ENCODE peak calls at places on chromosomes 2 and 18, in six cellular contexts. One of them, this sample, is unnamed. For H3K9me2, the result is how much of the 10 kb centered on the place peaks cover.

GRCh38 chr2:175990099-175990498 is 12.0 kb downstream of the LNPK start:
- DNase-seq in MM.1S: no peak
- DNase-seq in GM23248: no peak
- DNase-seq in HCT116: no peak
- DNase-seq in SK-N-SH: no peak
- DNase-seq in Karpas-422: no peak
- DNase-seq in this sample: no peak

GRCh38 chr2:58604096-58604495 is 363.0 kb upstream of the FANCL start:
- DNase-seq in MM.1S: no peak
- DNase-seq in GM23248: peak
- DNase-seq in HCT116: no peak
- DNase-seq in SK-N-SH: no peak
- DNase-seq in Karpas-422: no peak
- DNase-seq in this sample: peak

GRCh38 chr2:20568501-20569463 is 82.1 kb downstream of the HS1BP3 start:
- DNase-seq in MM.1S: no peak
- DNase-seq in GM23248: peak
- DNase-seq in HCT116: no peak
- DNase-seq in SK-N-SH: no peak
- DNase-seq in Karpas-422: no peak
- DNase-seq in this sample: peak

GRCh38 chr2:55846426-55846825 is 77.2 kb downstream of the EFEMP1 start:
- DNase-seq in MM.1S: no peak
- DNase-seq in GM23248: no peak
- DNase-seq in HCT116: no peak
- DNase-seq in SK-N-SH: no peak
- DNase-seq in Karpas-422: no peak
- DNase-seq in this sample: no peak

GRCh38 chr2:160657206-160657605 is 163.6 kb upstream of the RBMS1 start:
- DNase-seq in MM.1S: no peak
- DNase-seq in GM23248: peak
- DNase-seq in HCT116: no peak
- DNase-seq in SK-N-SH: no peak
- DNase-seq in Karpas-422: no peak
- DNase-seq in this sample: no peak

GRCh38 chr2:99354060-99354459 is 16.9 kb downstream of the EIF5B start:
- DNase-seq in MM.1S: no peak
- DNase-seq in GM23248: peak
- DNase-seq in HCT116: no peak
- DNase-seq in SK-N-SH: no peak
- DNase-seq in Karpas-422: no peak
- DNase-seq in this sample: peak

GRCh38 chr2:230306474-230306873 is 20.5 kb upstream of the SP140L start:
- DNase-seq in MM.1S: no peak
- DNase-seq in GM23248: no peak
- DNase-seq in HCT116: no peak
- DNase-seq in SK-N-SH: no peak
- DNase-seq in Karpas-422: no peak
- DNase-seq in this sample: no peak

GRCh38 chr2:143026411-143027054 is 102.7 kb upstream of the ARHGAP15 start:
- DNase-seq in MM.1S: no peak
- DNase-seq in GM23248: no peak
- DNase-seq in HCT116: no peak
- DNase-seq in SK-N-SH: no peak
- DNase-seq in Karpas-422: no peak
- DNase-seq in this sample: no peak

GRCh38 chr2:28589746-28590463 is 94.0 kb downstream of the PLB1 start:
- DNase-seq in MM.1S: no peak
- DNase-seq in GM23248: no peak
- DNase-seq in HCT116: no peak
- DNase-seq in SK-N-SH: no peak
- DNase-seq in Karpas-422: no peak
- DNase-seq in this sample: no peak

GRCh38 chr18:36308711-36309435 is 11.4 kb downstream of the FHOD3 start:
- DNase-seq in MM.1S: no peak
- DNase-seq in GM23248: no peak
- DNase-seq in HCT116: no peak
- DNase-seq in SK-N-SH: peak
- DNase-seq in Karpas-422: no peak
- DNase-seq in this sample: no peak

GRCh38 chr2:55989405-55989804 is 65.8 kb upstream of the EFEMP1 start:
- DNase-seq in MM.1S: no peak
- DNase-seq in GM23248: no peak
- DNase-seq in HCT116: no peak
- DNase-seq in SK-N-SH: no peak
- DNase-seq in Karpas-422: no peak
- DNase-seq in this sample: no peak

GRCh38 chr2:105744091-105744908 is 412 bp upstream of the NCK2 start:
- DNase-seq in MM.1S: peak
- DNase-seq in GM23248: peak
- DNase-seq in HCT116: no peak
- DNase-seq in SK-N-SH: peak
- DNase-seq in Karpas-422: peak
- DNase-seq in this sample: peak

GRCh38 chr2:186984966-186985365 is 136.0 kb upstream of the ZSWIM2 start:
- DNase-seq in MM.1S: no peak
- DNase-seq in GM23248: no peak
- DNase-seq in HCT116: no peak
- DNase-seq in SK-N-SH: no peak
- DNase-seq in Karpas-422: no peak
- DNase-seq in this sample: no peak

GRCh38 chr2:46376586-46377286 is 79.5 kb downstream of the EPAS1 start:
- DNase-seq in MM.1S: no peak
- DNase-seq in GM23248: no peak
- DNase-seq in HCT116: no peak
- DNase-seq in SK-N-SH: no peak
- DNase-seq in Karpas-422: no peak
- DNase-seq in this sample: no peak

GRCh38 chr2:37457401-37457901 is 113.0 kb downstream of the QPCT start:
- DNase-seq in MM.1S: no peak
- DNase-seq in GM23248: peak
- DNase-seq in HCT116: no peak
- DNase-seq in SK-N-SH: no peak
- DNase-seq in Karpas-422: no peak
- DNase-seq in this sample: no peak

GRCh38 chr2:30950339-30950738 is 143.1 kb upstream of the CAPN13 start:
- DNase-seq in MM.1S: no peak
- DNase-seq in GM23248: no peak
- DNase-seq in HCT116: no peak
- DNase-seq in SK-N-SH: no peak
- DNase-seq in Karpas-422: no peak
- DNase-seq in this sample: no peak

GRCh38 chr2:163715199-163715598 is 20.6 kb downstream of the FIGN start:
- DNase-seq in MM.1S: no peak
- DNase-seq in GM23248: no peak
- DNase-seq in HCT116: no peak
- DNase-seq in SK-N-SH: no peak
- DNase-seq in Karpas-422: no peak
- DNase-seq in this sample: no peak

GRCh38 chr2:218567797-218568189 is 358 bp downstream of the USP37 start:
- DNase-seq in MM.1S: no peak
- DNase-seq in GM23248: no peak
- DNase-seq in HCT116: no peak
- DNase-seq in SK-N-SH: no peak
- DNase-seq in Karpas-422: no peak
- DNase-seq in this sample: no peak

GRCh38 chr2:194591192-194591591 is 1065.8 kb upstream of the SLC39A10 start:
- DNase-seq in MM.1S: no peak
- DNase-seq in GM23248: no peak
- DNase-seq in HCT116: no peak
- DNase-seq in SK-N-SH: no peak
- DNase-seq in Karpas-422: no peak
- DNase-seq in this sample: no peak

GRCh38 chr18:70442933-70443332 is 154.1 kb downstream of the SOCS6 start:
- DNase-seq in MM.1S: no peak
- DNase-seq in GM23248: peak
- DNase-seq in HCT116: no peak
- DNase-seq in SK-N-SH: no peak
- DNase-seq in Karpas-422: no peak
- DNase-seq in this sample: peak

GRCh38 chr2:85888020-85888744 is 608 bp downstream of the ST3GAL5 start:
- DNase-seq in MM.1S: peak
- DNase-seq in GM23248: peak
- DNase-seq in HCT116: no peak
- DNase-seq in SK-N-SH: peak
- DNase-seq in Karpas-422: peak
- DNase-seq in this sample: no peak

GRCh38 chr2:226797289-226797988 is 2.2 kb downstream of the IRS1 start:
- DNase-seq in MM.1S: no peak
- DNase-seq in GM23248: peak
- DNase-seq in HCT116: no peak
- DNase-seq in SK-N-SH: peak
- DNase-seq in Karpas-422: no peak
- DNase-seq in this sample: peak

GRCh38 chr2:234963785-234964615 is 12.2 kb downstream of the SH3BP4 start:
- DNase-seq in MM.1S: no peak
- DNase-seq in GM23248: peak
- DNase-seq in HCT116: peak
- DNase-seq in SK-N-SH: no peak
- DNase-seq in Karpas-422: no peak
- DNase-seq in this sample: peak

GRCh38 chr2:237570776-237571335 is 4.5 kb downstream of the PRLH start:
- DNase-seq in MM.1S: no peak
- DNase-seq in GM23248: no peak
- DNase-seq in HCT116: no peak
- DNase-seq in SK-N-SH: no peak
- DNase-seq in Karpas-422: no peak
- DNase-seq in this sample: no peak

GRCh38 chr2:237572021-237572741 is 5.8 kb downstream of the PRLH start:
- DNase-seq in MM.1S: peak
- DNase-seq in GM23248: peak
- DNase-seq in HCT116: peak
- DNase-seq in SK-N-SH: peak
- DNase-seq in Karpas-422: peak
- DNase-seq in this sample: peak

GRCh38 chr2:237572742-237573101 is 6.3 kb downstream of the PRLH start:
- DNase-seq in MM.1S: no peak
- DNase-seq in GM23248: no peak
- DNase-seq in HCT116: no peak
- DNase-seq in SK-N-SH: peak
- DNase-seq in Karpas-422: no peak
- DNase-seq in this sample: no peak

GRCh38 chr2:237569896-237570295 is 3.5 kb downstream of the PRLH start:
- DNase-seq in MM.1S: no peak
- DNase-seq in GM23248: no peak
- DNase-seq in HCT116: no peak
- DNase-seq in SK-N-SH: no peak
- DNase-seq in Karpas-422: no peak
- DNase-seq in this sample: no peak

GRCh38 chr2:237571551-237571950 is 5.2 kb downstream of the PRLH start:
- DNase-seq in MM.1S: no peak
- DNase-seq in GM23248: no peak
- DNase-seq in HCT116: no peak
- DNase-seq in SK-N-SH: no peak
- DNase-seq in Karpas-422: no peak
- DNase-seq in this sample: no peak
- H2AFZ ChIP-seq in MM.1S: no peak
- H2AFZ ChIP-seq in GM23248: peak
- H2AFZ ChIP-seq in HCT116: no peak
- H2AFZ ChIP-seq in SK-N-SH: peak
- H2AFZ ChIP-seq in Karpas-422: no peak
- H2AFZ ChIP-seq in this sample: peak

DNA sequence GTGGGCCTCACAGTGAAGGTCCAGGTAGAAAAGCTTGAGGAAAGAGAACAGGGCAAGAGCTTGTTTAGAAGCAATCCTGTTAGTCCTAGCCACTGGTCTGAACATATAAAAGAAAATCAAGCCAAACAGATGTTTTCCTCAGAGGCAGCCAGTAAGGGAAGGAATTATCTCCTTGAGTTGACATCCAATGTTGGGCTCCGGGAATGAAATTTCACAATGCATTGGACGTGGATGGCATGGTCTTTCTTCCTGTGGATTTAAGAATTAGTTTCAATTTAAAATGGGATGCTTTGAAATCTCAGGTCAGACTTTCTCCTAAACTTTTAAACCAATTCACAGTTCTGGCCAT is 92.1 kb downstream of the ACKR3 start:
- DNase-seq in MM.1S: no peak
- DNase-seq in GM23248: peak
- DNase-seq in HCT116: no peak
- DNase-seq in SK-N-SH: no peak
- DNase-seq in Karpas-422: no peak
- DNase-seq in this sample: no peak
- H3K9ac ChIP-seq in MM.1S: no peak
- H3K9ac ChIP-seq in GM23248: peak
- H3K9ac ChIP-seq in HCT116: no peak
- H3K9ac ChIP-seq in SK-N-SH: no peak
- H3K9ac ChIP-seq in Karpas-422: no peak
- H3K9ac ChIP-seq in this sample: peak

DNA sequence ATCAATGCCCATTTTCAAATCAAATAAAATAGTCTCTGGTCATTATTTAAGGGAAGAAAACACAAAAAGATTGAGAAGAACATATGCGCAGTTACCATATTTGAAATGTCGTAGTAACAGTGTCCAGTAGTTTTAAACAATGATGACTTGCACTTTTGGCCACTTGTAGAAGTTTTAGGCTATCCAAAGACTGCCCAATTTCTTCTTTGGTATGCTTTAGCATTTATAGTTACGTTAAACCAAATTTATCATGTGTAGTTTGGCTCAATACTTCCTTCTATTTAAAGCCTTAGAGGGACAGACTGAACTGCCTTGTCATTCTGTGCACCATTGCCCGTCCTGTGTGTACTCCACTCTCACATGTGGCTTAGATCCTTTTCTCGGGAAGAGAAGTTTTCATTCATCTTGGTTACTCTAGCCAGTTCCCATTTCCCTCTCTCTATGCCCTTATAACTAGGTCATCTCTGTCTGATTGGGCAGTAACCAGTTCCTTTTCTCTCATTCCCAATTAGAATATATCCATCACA is 84.8 kb upstream of the TTN start:
- DNase-seq in MM.1S: no peak
- DNase-seq in GM23248: no peak
- DNase-seq in HCT116: no peak
- DNase-seq in SK-N-SH: no peak
- DNase-seq in Karpas-422: no peak
- DNase-seq in this sample: no peak
- H3K9me2 ChIP-seq in MM.1S: under half
- H3K9me2 ChIP-seq in GM23248: under half
- H3K9me2 ChIP-seq in HCT116: under half
- H3K9me2 ChIP-seq in SK-N-SH: under half
- H3K9me2 ChIP-seq in Karpas-422: under half
- H3K9me2 ChIP-seq in this sample: under half

DNA sequence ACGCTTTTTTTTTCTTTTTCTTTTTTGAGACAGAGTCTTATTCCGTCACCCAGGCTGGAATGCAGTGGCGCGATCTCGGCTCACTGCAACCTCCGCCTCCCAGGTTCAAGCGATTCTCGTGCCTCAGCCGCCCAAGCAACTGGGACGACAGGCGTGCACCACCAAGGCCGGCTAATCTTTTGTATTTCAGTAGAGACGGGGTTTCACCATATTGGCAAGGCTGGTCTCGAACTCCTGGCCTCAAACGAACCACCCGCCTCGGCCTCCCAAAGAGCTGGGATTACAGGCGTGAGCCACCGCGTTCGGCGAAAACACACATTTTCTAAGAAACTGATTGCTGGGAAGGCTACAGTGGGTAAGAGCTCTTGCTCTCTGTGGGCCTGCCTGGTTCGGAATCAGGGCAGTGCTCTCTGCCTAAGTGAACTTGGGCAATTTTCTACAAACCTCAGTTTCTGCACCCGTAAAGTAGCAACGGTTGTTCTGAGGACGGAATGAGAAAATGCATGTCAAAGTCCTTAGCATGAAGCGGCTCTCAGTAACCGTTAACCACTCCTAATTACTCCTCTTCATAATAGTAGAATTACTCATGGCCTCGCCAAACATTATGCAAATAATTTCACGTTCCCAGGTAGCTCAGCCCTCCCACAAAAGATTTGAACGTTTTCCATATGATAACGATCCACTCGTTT is 1.0 kb upstream of the PMAIP1 start:
- DNase-seq in MM.1S: no peak
- DNase-seq in GM23248: no peak
- DNase-seq in HCT116: no peak
- DNase-seq in SK-N-SH: no peak
- DNase-seq in Karpas-422: no peak
- DNase-seq in this sample: no peak
- H2AFZ ChIP-seq in MM.1S: peak
- H2AFZ ChIP-seq in GM23248: peak
- H2AFZ ChIP-seq in HCT116: no peak
- H2AFZ ChIP-seq in SK-N-SH: peak
- H2AFZ ChIP-seq in Karpas-422: peak
- H2AFZ ChIP-seq in this sample: peak